ENCODE peak calls at places on chromosomes 13 and 19, in ten cellular contexts. U is HuH-7.5; I is EL; K is cardiac muscle cell; F is stimulated activated CD4-positive, alpha-beta T cell treated with anti-CD3 and anti-CD28 coated beads, Interleukin-1b, Interleukin-23, amount 100 ng/mL, for 48 hours; V is NCI-H446 treated with DMSO at 0.1 percent for 48 hours; J is choroid plexus epithelial cell; Q is H54; R is WERI-Rb-1; H is body of pancreas. X is an unnamed sample.

GRCh38 chr19:16441661-16442071 is 30.1 kb downstream of the EPS15L1 start:
- DNase-seq in I (no peak), K (no peak), Q (peak), F (peak), R (peak), U (peak), H (no peak), J (peak), V (no peak), X (no peak)

GRCh38 chr13:99330942-99331341 is 23.7 kb upstream of the GPR183 start:
- DNase-seq in V (no peak), Q (no peak), I (no peak), R (no peak), H (no peak), K (no peak), F (no peak), U (no peak), J (no peak), X (no peak)

GRCh38 chr13:98300956-98301641 is 124.0 kb upstream of the RNF113B start:
- DNase-seq in I (peak), Q (no peak), R (no peak), V (no peak), J (peak), U (no peak), F (no peak), H (peak), K (peak), X (no peak)

GRCh38 chr19:35935911-35936737 is at the start of gene LRFN3:
- DNase-seq in Q (peak), K (peak), J (peak), R (peak), I (peak), U (peak), V (peak), F (peak), H (peak), X (peak)

GRCh38 chr19:45975296-45975695 is 1.6 kb upstream of the NOVA2 start:
- DNase-seq in U (no peak), H (no peak), Q (no peak), V (no peak), J (no peak), I (no peak), F (no peak), K (no peak), R (peak), X (no peak)

GRCh38 chr13:25584975-25585374 is 213.2 kb downstream of the ATP8A2 start:
- DNase-seq in F (no peak), V (no peak), J (peak), I (no peak), K (no peak), R (no peak), H (no peak), Q (no peak), U (no peak), X (no peak)

GRCh38 chr13:48842316-48842715 is 133.4 kb upstream of the FNDC3A start:
- DNase-seq in Q (no peak), F (no peak), K (no peak), J (no peak), H (no peak), R (no peak), U (no peak), V (no peak), I (no peak), X (no peak)

GRCh38 chr19:447064-447426 is 13.8 kb downstream of the SHC2 start:
- DNase-seq in F (no peak), J (no peak), H (no peak), R (no peak), V (no peak), K (no peak), U (no peak), Q (no peak), I (no peak), X (no peak)

GRCh38 chr19:38044267-38045111 is 137.5 kb downstream of the SIPA1L3 start:
- DNase-seq in I (peak), J (peak), V (no peak), R (no peak), K (no peak), Q (peak), F (no peak), H (no peak), U (no peak), X (no peak)

GRCh38 chr13:106083620-106084350 is 451.7 kb downstream of the EFNB2 start:
- DNase-seq in H (peak), K (peak), I (peak), J (peak), F (no peak), Q (peak), R (peak), U (no peak), V (no peak), X (peak)

GRCh38 chr13:39655041-39655568 is 357 bp upstream of the COG6 start:
- DNase-seq in H (no peak), I (peak), F (no peak), J (no peak), Q (no peak), U (no peak), K (no peak), R (no peak), V (no peak), X (no peak)

GRCh38 chr19:32902448-32902847 is 32.9 kb upstream of the SLC7A9 start:
- DNase-seq in Q (no peak), I (no peak), R (no peak), V (no peak), H (no peak), F (no peak), J (no peak), U (no peak), K (no peak), X (no peak)

GRCh38 chr13:41648314-41648935 is 191.1 kb downstream of the RGCC start:
- DNase-seq in K (peak), V (no peak), F (no peak), H (no peak), R (no peak), I (peak), J (peak), Q (peak), U (no peak), X (no peak)

GRCh38 chr19:32345261-32346207 is at the start of gene ZNF507:
- DNase-seq in U (peak), H (peak), J (peak), K (peak), Q (peak), I (peak), F (peak), R (peak), V (peak), X (peak)

GRCh38 chr19:31173991-31174390 is 175.2 kb downstream of the TSHZ3 start:
- DNase-seq in V (no peak), F (no peak), R (no peak), K (no peak), H (no peak), J (no peak), I (no peak), U (no peak), Q (no peak), X (no peak)

GRCh38 chr13:92681239-92681638 is 545.4 kb upstream of the GPC6 start:
- DNase-seq in I (no peak), K (no peak), F (no peak), R (no peak), J (no peak), U (no peak), H (no peak), Q (no peak), V (no peak), X (no peak)

GRCh38 chr13:20428666-20429644 is 96.7 kb downstream of the CRYL1 start:
- DNase-seq in I (no peak), H (no peak), R (no peak), J (no peak), V (no peak), K (no peak), Q (no peak), F (peak), U (no peak), X (no peak)

GRCh38 chr13:87712012-87712411 is 40.8 kb downstream of the SLITRK5 start:
- DNase-seq in J (no peak), F (no peak), H (no peak), K (no peak), Q (no peak), V (no peak), R (no peak), I (no peak), U (no peak), X (no peak)

GRCh38 chr13:56515441-56515840 is 625.3 kb upstream of the PRR20A start:
- DNase-seq in V (no peak), K (no peak), R (no peak), I (no peak), U (no peak), Q (no peak), J (no peak), H (no peak), F (no peak), X (no peak)

GRCh38 chr13:106318941-106319411 is 216.5 kb downstream of the EFNB2 start:
- DNase-seq in H (no peak), K (peak), Q (peak), V (no peak), R (no peak), J (peak), I (peak), U (no peak), F (no peak), X (no peak)

GRCh38 chr13:78047151-78047550 is 128.5 kb upstream of the EDNRB start:
- DNase-seq in V (no peak), Q (no peak), H (no peak), K (no peak), U (no peak), I (no peak), J (no peak), F (no peak), R (no peak), X (no peak)

GRCh38 chr19:54209748-54210494 is 9.3 kb downstream of the RPS9 start:
- DNase-seq in K (peak), U (peak), I (peak), H (peak), F (no peak), V (peak), R (no peak), J (peak), Q (peak), X (peak)

GRCh38 chr19:54684537-54684936 is 21.8 kb downstream of the LILRB4 start:
- DNase-seq in R (no peak), U (no peak), K (peak), I (peak), F (no peak), V (no peak), J (peak), H (no peak), Q (peak), X (no peak)

GRCh38 chr13:109862627-109863026 is 76.2 kb upstream of the IRS2 start:
- DNase-seq in U (no peak), I (peak), Q (no peak), J (peak), R (no peak), F (no peak), V (no peak), H (no peak), K (peak), X (no peak)

GRCh38 chr19:48724796-48725753 is 5.5 kb upstream of the MAMSTR start:
- DNase-seq in F (no peak), J (peak), I (peak), U (no peak), K (peak), H (peak), V (peak), Q (peak), R (no peak), X (no peak)

GRCh38 chr13:33072282-33072681 is 56.1 kb downstream of the KL start:
- DNase-seq in R (no peak), U (no peak), V (no peak), I (no peak), Q (no peak), H (no peak), K (peak), J (no peak), F (no peak), X (peak)

X was measured in putamen.